ENCODE peak calls at places on chromosomes 11 and 22, in five cellular contexts. B is stimulated activated CD4-positive, alpha-beta T cell treated with anti-CD3 and anti-CD28 coated beads, Interleukin-2, amount 100 ng/mL, for 24 hours; L is stimulated activated naive CD8-positive, alpha-beta T cell treated with anti-CD3 and anti-CD28 coated beads, Interleukin-15, amount 100 ng/mL, for 72 hours; G is endothelial cell; Q is heart right ventricle. Z is an unnamed sample.

GRCh38 chr11:64138413-64138812 is 27.5 kb downstream of the MACROD1 start:
- DNase-seq in B (no peak), L (no peak), G (no peak), Q (no peak), Z (no peak)

GRCh38 chr11:34358258-34358665 is 452 bp upstream of the ABTB2 start:
- DNase-seq in B (no peak), L (no peak), G (peak), Q (peak), Z (no peak)

GRCh38 chr22:37331034-37331428 is 48.7 kb downstream of the CYTH4 start:
- DNase-seq in B (no peak), L (no peak), G (no peak), Q (no peak), Z (no peak)

GRCh38 chr11:22474621-22475020 is 136.4 kb downstream of the SLC17A6 start:
- DNase-seq in B (no peak), L (no peak), G (no peak), Q (no peak), Z (no peak)

GRCh38 chr11:35158371-35159081 is 19.6 kb downstream of the CD44 start:
- DNase-seq in B (no peak), L (no peak), G (peak), Q (peak), Z (no peak)

GRCh38 chr11:64036081-64037026 is 623 bp downstream of the FLRT1 start:
- DNase-seq in B (peak), L (no peak), G (no peak), Q (peak), Z (peak)

GRCh38 chr11:96781082-96781481 is 391.3 kb downstream of the JRKL start:
- DNase-seq in B (no peak), L (no peak), G (no peak), Q (no peak), Z (no peak)

GRCh38 chr11:3340025-3340424 is 38.9 kb downstream of the ZNF195 start:
- DNase-seq in B (no peak), L (no peak), G (no peak), Q (no peak), Z (no peak)

GRCh38 chr11:111765320-111765983 is 737 bp downstream of the PPP2R1B start:
- DNase-seq in B (no peak), L (no peak), G (no peak), Q (peak), Z (no peak)

GRCh38 chr11:2380807-2381350 is 3.8 kb downstream of the CD81 start:
- DNase-seq in B (no peak), L (no peak), G (no peak), Q (peak), Z (no peak)

GRCh38 chr11:120674537-120674936 is 163.0 kb downstream of the GRIK4 start:
- DNase-seq in B (no peak), L (no peak), G (no peak), Q (no peak), Z (no peak)

GRCh38 chr11:10382518-10382917 is 72.5 kb upstream of the AMPD3 start:
- DNase-seq in B (no peak), L (no peak), G (no peak), Q (no peak), Z (no peak)

GRCh38 chr22:26800858-26801257 is 143.5 kb downstream of the MIAT start:
- DNase-seq in B (no peak), L (no peak), G (no peak), Q (no peak), Z (no peak)

GRCh38 chr11:134026655-134027343 is 42.1 kb upstream of the JAM3 start:
- DNase-seq in B (no peak), L (no peak), G (peak), Q (no peak), Z (no peak)

GRCh38 chr22:27905638-27906037 is 13.4 kb downstream of the PITPNB start:
- DNase-seq in B (no peak), L (no peak), G (no peak), Q (no peak), Z (no peak)

GRCh38 chr11:65132988-65133700 is 1.2 kb downstream of the SYVN1 start:
- DNase-seq in B (peak), L (peak), G (peak), Q (peak), Z (peak)

GRCh38 chr22:28053871-28054621 is 135.0 kb upstream of the PITPNB start:
- DNase-seq in B (no peak), L (no peak), G (no peak), Q (no peak), Z (no peak)

GRCh38 chr11:134452026-134452848 is 40.2 kb upstream of the B3GAT1 start:
- DNase-seq in B (no peak), L (no peak), G (no peak), Q (no peak), Z (no peak)

GRCh38 chr11:28770806-28771205 is 662.6 kb downstream of the METTL15 start:
- DNase-seq in B (no peak), L (no peak), G (no peak), Q (no peak), Z (no peak)

GRCh38 chr11:57514538-57515331 is 767 bp downstream of the SLC43A1 start:
- DNase-seq in B (peak), L (peak), G (peak), Q (peak), Z (peak)

GRCh38 chr22:49525776-49526535 is 301.7 kb downstream of the BRD1 start:
- DNase-seq in B (no peak), L (no peak), G (no peak), Q (no peak), Z (no peak)

GRCh38 chr22:42190274-42190673 is 59.7 kb upstream of the CYP2D6 start:
- DNase-seq in B (no peak), L (no peak), G (no peak), Q (no peak), Z (no peak)

GRCh38 chr11:26065944-26066343 is 266.0 kb upstream of the ANO3 start:
- DNase-seq in B (no peak), L (no peak), G (no peak), Q (no peak), Z (no peak)

GRCh38 chr11:118529584-118530175 is 1.3 kb upstream of the TMEM25 start:
- DNase-seq in B (no peak), L (no peak), G (no peak), Q (no peak), Z (no peak)

GRCh38 chr22:36021649-36022048 is 7.0 kb downstream of the RBFOX2 start:
- DNase-seq in B (no peak), L (no peak), G (no peak), Q (no peak), Z (no peak)